ENCODE peak calls at places on chromosomes 3 and 15, in ten cellular contexts. H is GF-D8; P is GM23248; W is CD8-positive, alpha-beta memory T cell; Z is HFFc6; F is bronchial epithelial cell; V is activated T-cell treated with anti-CD3 and anti-CD28 coated beads, Interleukin-2, amount 50 U/mL, for 1 hour; L is T-helper 9 cell; A is ecto neural progenitor cell; B is M059J. G is an unnamed sample.

GRCh38 chr3:25429960-25430941 is 2.2 kb downstream of the RARB start:
- DNase-seq in H (no peak), P (no peak), W (no peak), Z (no peak), F (peak; percentile 32), V (no peak), L (no peak), A (no peak), B (no peak), G (no peak)

GRCh38 chr3:73100734-73101550 is 39.5 kb downstream of the EBLN2 start:
- DNase-seq in H (peak; percentile 32), P (peak; percentile 88), W (peak; percentile 60), Z (peak; percentile 73), F (peak; percentile 62), V (peak; percentile 65), L (peak; percentile 70), A (peak; percentile 87), B (peak; percentile 62), G (peak; percentile 50)

GRCh38 chr3:132435911-132436425 is 18.7 kb downstream of the DNAJC13 start:
- DNase-seq in H (no peak), P (no peak), W (no peak), Z (no peak), F (no peak), V (no peak), L (no peak), A (no peak), B (no peak), G (no peak)

GRCh38 chr3:134892317-134892716 is 97.3 kb downstream of the EPHB1 start:
- DNase-seq in H (no peak), P (no peak), W (no peak), Z (no peak), F (no peak), V (no peak), L (no peak), A (no peak), B (no peak), G (no peak)

GRCh38 chr3:124202754-124203153 is 210.8 kb upstream of the ROPN1 start:
- DNase-seq in H (no peak), P (peak; percentile 11), W (no peak), Z (no peak), F (no peak), V (no peak), L (no peak), A (no peak), B (no peak), G (no peak)

GRCh38 chr15:78619022-78619950 is 1.5 kb downstream of the CHRNA3 start:
- DNase-seq in H (no peak), P (no peak), W (no peak), Z (no peak), F (no peak), V (no peak), L (no peak), A (no peak), B (no peak), G (no peak)

GRCh38 chr3:8554725-8555621 is 53.4 kb downstream of the LMCD1 start:
- DNase-seq in H (no peak), P (peak; percentile 83), W (no peak), Z (peak; percentile 57), F (no peak), V (no peak), L (no peak), A (peak; percentile 70), B (peak; percentile 87), G (no peak)

GRCh38 chr15:88657326-88658069 is 18.7 kb downstream of the ISG20 start:
- DNase-seq in H (no peak), P (peak; percentile 81), W (no peak), Z (peak; percentile 40), F (peak; percentile 44), V (no peak), L (no peak), A (peak; percentile 75), B (peak; percentile 40), G (no peak)

GRCh38 chr3:45873638-45874037 is 12.7 kb upstream of the CCR9 start:
- DNase-seq in H (no peak), P (no peak), W (no peak), Z (no peak), F (no peak), V (no peak), L (no peak), A (no peak), B (no peak), G (no peak)

GRCh38 chr15:66481107-66481856 is 16.3 kb downstream of the SNAPC5 start:
- DNase-seq in H (no peak), P (no peak), W (no peak), Z (no peak), F (peak; percentile 90), V (no peak), L (no peak), A (no peak), B (peak; percentile 60), G (no peak)

GRCh38 chr3:158659454-158660237 is 12.8 kb downstream of the LXN start:
- DNase-seq in H (peak; percentile 39), P (peak; percentile 91), W (no peak), Z (peak; percentile 77), F (peak; percentile 64), V (peak; percentile 30), L (peak; percentile 26), A (peak; percentile 48), B (peak; percentile 81), G (no peak)

GRCh38 chr3:55718074-55718473 is 231.0 kb upstream of the WNT5A start:
- DNase-seq in H (no peak), P (no peak), W (no peak), Z (no peak), F (no peak), V (no peak), L (no peak), A (no peak), B (no peak), G (no peak)

GRCh38 chr3:192259661-192260060 is 467.7 kb downstream of the FGF12 start:
- DNase-seq in H (no peak), P (no peak), W (no peak), Z (no peak), F (peak; percentile 0), V (no peak), L (no peak), A (no peak), B (peak; percentile 12), G (no peak)

GRCh38 chr15:58269455-58270414 is 131.6 kb downstream of the AQP9 start:
- DNase-seq in H (peak; percentile 13), P (peak; percentile 77), W (peak; percentile 2), Z (peak; percentile 30), F (peak; percentile 53), V (no peak), L (no peak), A (peak; percentile 60), B (peak; percentile 60), G (no peak)

GRCh38 chr15:65856821-65857455 is 12.4 kb upstream of the RAB11A start:
- DNase-seq in H (peak; percentile 7), P (peak; percentile 72), W (peak; percentile 67), Z (peak; percentile 41), F (peak; percentile 47), V (peak; percentile 78), L (peak; percentile 82), A (peak; percentile 64), B (peak; percentile 63), G (peak; percentile 47)

GRCh38 chr3:183490653-183491052 is 62.2 kb upstream of the MCF2L2 start:
- DNase-seq in H (no peak), P (peak; percentile 22), W (no peak), Z (no peak), F (peak; percentile 88), V (no peak), L (no peak), A (peak; percentile 12), B (peak; percentile 51), G (no peak)

GRCh38 chr15:51658664-51659063 is 22.6 kb upstream of the SCG3 start:
- DNase-seq in H (no peak), P (no peak), W (no peak), Z (no peak), F (peak; percentile 4), V (no peak), L (no peak), A (no peak), B (no peak), G (no peak)

GRCh38 chr15:101813803-101814534 is 2.0 kb downstream of the OR4F15 start:
- DNase-seq in H (no peak), P (peak; percentile 63), W (no peak), Z (peak; percentile 58), F (peak; percentile 8), V (no peak), L (no peak), A (no peak), B (peak; percentile 25), G (no peak)

GRCh38 chr15:99863527-99864198 is 130.4 kb upstream of the LYSMD4 start:
- DNase-seq in H (no peak), P (no peak), W (no peak), Z (no peak), F (no peak), V (no peak), L (no peak), A (no peak), B (peak; percentile 7), G (no peak)

GRCh38 chr3:51715231-51716058 is 8.6 kb downstream of the GRM2 start:
- DNase-seq in H (no peak), P (no peak), W (no peak), Z (no peak), F (no peak), V (no peak), L (no peak), A (no peak), B (no peak), G (no peak)

GRCh38 chr15:88428805-88429605 is 38.2 kb downstream of the MRPL46 start:
- DNase-seq in H (no peak), P (no peak), W (no peak), Z (no peak), F (no peak), V (no peak), L (no peak), A (no peak), B (no peak), G (no peak)

GRCh38 chr3:123805504-123805903 is 78.6 kb downstream of the MYLK start:
- DNase-seq in H (no peak), P (no peak), W (no peak), Z (no peak), F (no peak), V (no peak), L (no peak), A (no peak), B (no peak), G (no peak)

GRCh38 chr3:49714728-49715550 is 4.5 kb downstream of the AMIGO3 start:
- DNase-seq in H (no peak), P (no peak), W (no peak), Z (no peak), F (no peak), V (no peak), L (no peak), A (no peak), B (no peak), G (no peak)

GRCh38 chr3:172478116-172478515 is 29.9 kb upstream of the GHSR start:
- DNase-seq in H (no peak), P (no peak), W (no peak), Z (no peak), F (no peak), V (no peak), L (no peak), A (no peak), B (no peak), G (no peak)

GRCh38 chr3:50550079-50550736 is 17.3 kb downstream of the C3orf18 start:
- DNase-seq in H (no peak), P (peak; percentile 55), W (peak; percentile 51), Z (peak; percentile 12), F (peak; percentile 23), V (peak; percentile 74), L (peak; percentile 55), A (peak; percentile 83), B (peak; percentile 24), G (peak; percentile 51)

GRCh38 chr3:11238057-11238456 is 34.1 kb upstream of the ATG7 start:
- DNase-seq in H (no peak), P (peak; percentile 91), W (no peak), Z (peak; percentile 89), F (peak; percentile 85), V (no peak), L (no peak), A (no peak), B (peak; percentile 90), G (no peak)

GRCh38 chr3:49352286-49352685 is 5.9 kb downstream of the GPX1 start:
- DNase-seq in H (no peak), P (peak; percentile 17), W (no peak), Z (no peak), F (no peak), V (no peak), L (no peak), A (no peak), B (no peak), G (no peak)

GRCh38 chr15:65336767-65337435 is 32.4 kb downstream of the RNU5B-1 start:
- DNase-seq in H (no peak), P (no peak), W (no peak), Z (no peak), F (no peak), V (no peak), L (no peak), A (no peak), B (no peak), G (no peak)

G was measured in activated B cell treated with CpG ODN at 0.5 μM for 24 hours.